ENCODE peak calls at places on chromosomes 7 and 10, in six cellular contexts. O is mucosa of descending colon; V is spleen; Y is mammary epithelial cell; P is heart left ventricle; I is CD8-positive, alpha-beta T cell. G is an unnamed sample.

GRCh38 chr10:123021517-123021916 is 12.7 kb downstream of the ACADSB start:
- DNase-seq in O (no peak), V (no peak), Y (no peak), P (no peak), I (no peak), G (peak; percentile 29)

GRCh38 chr10:112565434-112566053 is 118.5 kb downstream of the VTI1A start:
- DNase-seq in O (no peak), V (no peak), Y (peak; percentile 53), P (no peak), I (no peak), G (peak; percentile 68)

GRCh38 chr7:44153948-44154335 is 12.8 kb upstream of the MYL7 start:
- DNase-seq in O (no peak), V (no peak), Y (no peak), P (no peak), I (no peak), G (no peak)

GRCh38 chr7:77910124-77910523 is 111.6 kb downstream of the PHTF2 start:
- DNase-seq in O (no peak), V (no peak), Y (no peak), P (no peak), I (no peak), G (no peak)

GRCh38 chr10:35626971-35627507 is 15.1 kb downstream of the FZD8 start:
- DNase-seq in O (no peak), V (no peak), Y (no peak), P (no peak), I (no peak), G (peak; percentile 59)

GRCh38 chr10:67697646-67698245 is 1.8 kb upstream of the CTNNA3 start:
- DNase-seq in O (no peak), V (no peak), Y (peak; percentile 16), P (no peak), I (no peak), G (peak; percentile 56)

GRCh38 chr7:104106106-104106505 is 101.7 kb downstream of the ORC5 start:
- DNase-seq in O (no peak), V (no peak), Y (peak; percentile 3), P (no peak), I (no peak), G (peak; percentile 11)

GRCh38 chr7:44819292-44819691 is 22.8 kb downstream of the PPIA start:
- DNase-seq in O (no peak), V (no peak), Y (no peak), P (no peak), I (no peak), G (no peak)

GRCh38 chr10:71431216-71431944 is 34.7 kb downstream of the CDH23 start:
- DNase-seq in O (no peak), V (peak; percentile 37), Y (no peak), P (no peak), I (no peak), G (no peak)

GRCh38 chr10:48495282-48496045 is 109.4 kb downstream of the ARHGAP22 start:
- DNase-seq in O (no peak), V (no peak), Y (no peak), P (no peak), I (no peak), G (no peak)

GRCh38 chr7:2120251-2120660 is 112.5 kb downstream of the MAD1L1 start:
- DNase-seq in O (no peak), V (peak; percentile 89), Y (no peak), P (no peak), I (peak; percentile 53), G (no peak)

GRCh38 chr10:106360870-106361269 is 803.6 kb downstream of the SORCS1 start:
- DNase-seq in O (no peak), V (no peak), Y (peak; percentile 98), P (no peak), I (no peak), G (peak; percentile 95)

GRCh38 chr7:50421043-50421442 is 29.1 kb downstream of the FIGNL1 start:
- DNase-seq in O (no peak), V (no peak), Y (no peak), P (no peak), I (no peak), G (no peak)

GRCh38 chr10:116718058-116718457 is 24.3 kb downstream of the HSPA12A start:
- DNase-seq in O (no peak), V (peak; percentile 57), Y (no peak), P (no peak), I (no peak), G (no peak)

GRCh38 chr10:80122110-80122710 is 10.3 kb upstream of the PLAC9 start:
- DNase-seq in O (no peak), V (no peak), Y (peak; percentile 63), P (no peak), I (no peak), G (peak; percentile 57)

GRCh38 chr10:24820616-24821015 is 96.9 kb upstream of the ARHGAP21 start:
- DNase-seq in O (no peak), V (no peak), Y (peak; percentile 97), P (no peak), I (no peak), G (peak; percentile 99)

GRCh38 chr7:105829681-105830322 is 46.6 kb downstream of the ATXN7L1 start:
- DNase-seq in O (no peak), V (no peak), Y (no peak), P (no peak), I (no peak), G (no peak)

GRCh38 chr7:129780257-129781127 is 169.0 kb downstream of the NRF1 start:
- DNase-seq in O (peak; percentile 88), V (peak; percentile 83), Y (peak; percentile 90), P (no peak), I (peak; percentile 51), G (peak; percentile 73)

GRCh38 chr7:15967121-15967520 is 280.6 kb upstream of the MEOX2 start:
- DNase-seq in O (no peak), V (no peak), Y (no peak), P (no peak), I (no peak), G (no peak)

GRCh38 chr7:139845443-139845805 is 16.4 kb downstream of the TBXAS1 start:
- DNase-seq in O (no peak), V (no peak), Y (no peak), P (no peak), I (no peak), G (peak; percentile 62)

GRCh38 chr10:89426230-89426868 is 12.0 kb downstream of the IFIT5 start:
- DNase-seq in O (no peak), V (no peak), Y (peak; percentile 50), P (no peak), I (no peak), G (peak; percentile 60)

GRCh38 chr7:30148951-30149459 is 14.2 kb downstream of the MTURN start:
- DNase-seq in O (no peak), V (peak; percentile 87), Y (no peak), P (no peak), I (no peak), G (peak; percentile 59)

GRCh38 chr10:17112566-17112965 is 17.0 kb downstream of the CUBN start:
- DNase-seq in O (no peak), V (no peak), Y (peak; percentile 70), P (no peak), I (no peak), G (no peak)

GRCh38 chr10:17113346-17113745 is 16.3 kb downstream of the CUBN start:
- DNase-seq in O (no peak), V (no peak), Y (peak; percentile 95), P (no peak), I (no peak), G (no peak)

GRCh38 chr10:17113889-17114288 is 15.7 kb downstream of the CUBN start:
- DNase-seq in O (no peak), V (no peak), Y (peak; percentile 42), P (no peak), I (no peak), G (no peak)

GRCh38 chr10:17116193-17116592 is 13.4 kb downstream of the CUBN start:
- DNase-seq in O (no peak), V (no peak), Y (no peak), P (no peak), I (no peak), G (no peak)

DNA sequence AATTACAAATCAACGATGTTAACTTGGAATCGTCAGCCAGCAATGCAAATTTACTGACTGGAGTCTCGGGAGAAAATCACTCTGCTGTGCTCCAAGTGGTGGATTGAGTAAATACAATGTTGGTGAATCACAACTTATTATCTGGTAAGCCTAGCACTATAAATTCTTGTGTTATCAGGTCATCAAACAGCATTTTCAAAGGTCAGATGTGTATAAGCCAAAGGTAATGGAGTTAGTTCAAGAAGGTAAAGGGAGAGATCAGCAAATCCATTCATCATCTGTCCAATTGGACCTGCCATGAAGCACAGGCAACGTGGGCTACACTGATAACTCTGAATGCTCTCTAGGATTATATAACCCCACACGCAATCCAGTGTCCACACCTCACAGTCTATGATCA is 13.9 kb downstream of the CUBN start:
- DNase-seq in O (no peak), V (no peak), Y (no peak), P (no peak), I (no peak), G (peak; percentile 67)
- TF ChIP-seq CTCF in O (no peak), V (no peak), Y (peak; percentile 1), P (no peak), I (no peak), G (no peak)

DNA sequence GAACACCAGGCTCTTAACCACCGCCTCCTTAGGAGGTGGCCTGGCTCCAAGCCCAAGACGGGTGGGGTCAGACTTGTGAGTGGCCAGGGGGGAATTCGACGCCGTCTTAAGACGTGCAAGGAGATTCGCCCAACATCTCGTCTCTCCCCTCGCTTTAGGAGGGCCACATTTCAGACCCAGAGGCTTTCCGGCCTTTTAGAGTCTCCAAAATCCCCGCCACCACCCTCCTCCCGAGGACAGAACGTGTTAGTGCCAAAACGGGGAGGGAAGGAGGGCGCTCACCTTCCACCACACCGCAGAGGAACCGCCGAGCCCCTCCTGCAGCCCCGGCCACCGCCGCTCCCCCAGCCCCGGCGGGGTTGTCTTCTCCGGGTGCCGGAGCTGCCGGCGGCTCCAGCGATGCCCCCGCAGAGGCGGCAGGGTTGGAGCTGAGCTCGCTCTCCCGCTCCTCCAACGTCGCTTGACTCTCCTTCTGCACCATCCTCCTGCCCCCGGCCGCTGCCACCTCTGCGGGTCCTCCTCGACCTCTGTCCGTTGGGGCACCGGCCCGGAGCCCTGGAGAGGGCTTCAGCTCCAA is 614 bp downstream of the OGA start:
- DNase-seq in O (peak; percentile 92), V (peak; percentile 93), Y (peak; percentile 93), P (peak; percentile 88), I (peak; percentile 25), G (peak; percentile 88)
- H3K4me3 ChIP-seq in O (peak overlapping the region; percentile 96), V (peak overlapping the region; percentile 99), Y (peak overlapping the region; percentile 88), P (peak overlapping the region; percentile 83), I (peak overlapping the region; percentile 82), G (peak overlapping the region; percentile 95)

GRCh38 chr10:26472440-26472778 is 34.3 kb downstream of the APBB1IP start:
- DNase-seq in O (no peak), V (no peak), Y (no peak), P (no peak), I (no peak), G (no peak)

GRCh38 chr10:26478061-26478460 is 39.9 kb downstream of the APBB1IP start:
- DNase-seq in O (no peak), V (no peak), Y (no peak), P (no peak), I (no peak), G (no peak)

GRCh38 chr10:26479766-26480492 is 41.8 kb downstream of the APBB1IP start:
- DNase-seq in O (no peak), V (peak; percentile 81), Y (no peak), P (no peak), I (no peak), G (no peak)

GRCh38 chr10:26474062-26474461 is 35.9 kb downstream of the APBB1IP start:
- DNase-seq in O (no peak), V (no peak), Y (no peak), P (no peak), I (no peak), G (no peak)

GRCh38 chr10:26475448-26475847 is 37.3 kb downstream of the APBB1IP start:
- DNase-seq in O (no peak), V (no peak), Y (no peak), P (no peak), I (no peak), G (no peak)
- H3K36me3 ChIP-seq in O (no peaks in the 10 kb centered on the region), V (peaks cover 16% of the 10 kb centered on the region), Y (no peaks in the 10 kb centered on the region), P (no peaks in the 10 kb centered on the region), I (no peaks in the 10 kb centered on the region), G (no peaks in the 10 kb centered on the region)

GRCh38 chr10:101301111-101301731 is 52.7 kb upstream of the BTRC start:
- DNase-seq in O (peak; percentile 40), V (no peak), Y (peak; percentile 64), P (no peak), I (no peak), G (peak; percentile 66)
- TF ChIP-seq CTCF in O (no peak), V (no peak), Y (peak; percentile 97), P (peak; percentile 50), I (peak; percentile 26), G (peak; percentile 98)

G was measured in bronchial epithelial cell.